ENCODE peak calls at places on chromosomes 4 and X, in eight cellular contexts. One of them, this sample, is unnamed.

GRCh38 chrX:34734383-34734782 is 77.3 kb upstream of the TMEM47 start:
- DNase-seq in erythroblast: no peak
- DNase-seq in Daoy: no peak
- DNase-seq in AG04450: peak
- DNase-seq in stimulated activated CD4-positive, alpha-beta T cell treated with anti-CD3 and anti-CD28 coated beads, TNF-alpha, amount 100 ng/mL, for 48 hours: no peak
- DNase-seq in AG09309: no peak
- DNase-seq in suprapubic skin: no peak
- DNase-seq in PC-9: no peak
- DNase-seq in this sample: no peak

GRCh38 chrX:40105791-40106676 is 8.3 kb upstream of the BCOR start:
- DNase-seq in erythroblast: peak
- DNase-seq in Daoy: peak
- DNase-seq in AG04450: no peak
- DNase-seq in stimulated activated CD4-positive, alpha-beta T cell treated with anti-CD3 and anti-CD28 coated beads, TNF-alpha, amount 100 ng/mL, for 48 hours: peak
- DNase-seq in AG09309: no peak
- DNase-seq in suprapubic skin: no peak
- DNase-seq in PC-9: no peak
- DNase-seq in this sample: peak

GRCh38 chr4:71941001-71941400 is 90.8 kb upstream of the NPFFR2 start:
- DNase-seq in erythroblast: peak
- DNase-seq in Daoy: no peak
- DNase-seq in AG04450: no peak
- DNase-seq in stimulated activated CD4-positive, alpha-beta T cell treated with anti-CD3 and anti-CD28 coated beads, TNF-alpha, amount 100 ng/mL, for 48 hours: no peak
- DNase-seq in AG09309: no peak
- DNase-seq in suprapubic skin: no peak
- DNase-seq in PC-9: no peak
- DNase-seq in this sample: no peak

GRCh38 chr4:153420361-153420760 is 45.8 kb upstream of the TMEM131L start:
- DNase-seq in erythroblast: no peak
- DNase-seq in Daoy: no peak
- DNase-seq in AG04450: no peak
- DNase-seq in stimulated activated CD4-positive, alpha-beta T cell treated with anti-CD3 and anti-CD28 coated beads, TNF-alpha, amount 100 ng/mL, for 48 hours: no peak
- DNase-seq in AG09309: no peak
- DNase-seq in suprapubic skin: no peak
- DNase-seq in PC-9: no peak
- DNase-seq in this sample: no peak

GRCh38 chr4:24604558-24605214 is 20.3 kb upstream of the DHX15 start:
- DNase-seq in erythroblast: no peak
- DNase-seq in Daoy: no peak
- DNase-seq in AG04450: no peak
- DNase-seq in stimulated activated CD4-positive, alpha-beta T cell treated with anti-CD3 and anti-CD28 coated beads, TNF-alpha, amount 100 ng/mL, for 48 hours: no peak
- DNase-seq in AG09309: no peak
- DNase-seq in suprapubic skin: no peak
- DNase-seq in PC-9: no peak
- DNase-seq in this sample: no peak

GRCh38 chr4:140251566-140251965 is 97.6 kb upstream of the MAML3 start:
- DNase-seq in erythroblast: no peak
- DNase-seq in Daoy: no peak
- DNase-seq in AG04450: no peak
- DNase-seq in stimulated activated CD4-positive, alpha-beta T cell treated with anti-CD3 and anti-CD28 coated beads, TNF-alpha, amount 100 ng/mL, for 48 hours: no peak
- DNase-seq in AG09309: no peak
- DNase-seq in suprapubic skin: no peak
- DNase-seq in PC-9: peak
- DNase-seq in this sample: no peak

GRCh38 chr4:84897516-84897915 is 69.0 kb downstream of the WDFY3 start:
- DNase-seq in erythroblast: no peak
- DNase-seq in Daoy: no peak
- DNase-seq in AG04450: no peak
- DNase-seq in stimulated activated CD4-positive, alpha-beta T cell treated with anti-CD3 and anti-CD28 coated beads, TNF-alpha, amount 100 ng/mL, for 48 hours: no peak
- DNase-seq in AG09309: no peak
- DNase-seq in suprapubic skin: no peak
- DNase-seq in PC-9: no peak
- DNase-seq in this sample: no peak

GRCh38 chr4:106541253-106541652 is 172.7 kb upstream of the GIMD1 start:
- DNase-seq in erythroblast: no peak
- DNase-seq in Daoy: no peak
- DNase-seq in AG04450: no peak
- DNase-seq in stimulated activated CD4-positive, alpha-beta T cell treated with anti-CD3 and anti-CD28 coated beads, TNF-alpha, amount 100 ng/mL, for 48 hours: no peak
- DNase-seq in AG09309: peak
- DNase-seq in suprapubic skin: no peak
- DNase-seq in PC-9: no peak
- DNase-seq in this sample: no peak

GRCh38 chr4:131063878-131064277 is 1967.9 kb downstream of the C4orf33 start:
- DNase-seq in erythroblast: no peak
- DNase-seq in Daoy: peak
- DNase-seq in AG04450: no peak
- DNase-seq in stimulated activated CD4-positive, alpha-beta T cell treated with anti-CD3 and anti-CD28 coated beads, TNF-alpha, amount 100 ng/mL, for 48 hours: no peak
- DNase-seq in AG09309: no peak
- DNase-seq in suprapubic skin: no peak
- DNase-seq in PC-9: no peak
- DNase-seq in this sample: no peak

GRCh38 chr4:107757860-107758476 is 37.9 kb upstream of the PAPSS1 start:
- DNase-seq in erythroblast: peak
- DNase-seq in Daoy: no peak
- DNase-seq in AG04450: peak
- DNase-seq in stimulated activated CD4-positive, alpha-beta T cell treated with anti-CD3 and anti-CD28 coated beads, TNF-alpha, amount 100 ng/mL, for 48 hours: no peak
- DNase-seq in AG09309: no peak
- DNase-seq in suprapubic skin: no peak
- DNase-seq in PC-9: no peak
- DNase-seq in this sample: no peak

GRCh38 chr4:3317011-3317655 is 24.3 kb downstream of the RGS12 start:
- DNase-seq in erythroblast: no peak
- DNase-seq in Daoy: no peak
- DNase-seq in AG04450: no peak
- DNase-seq in stimulated activated CD4-positive, alpha-beta T cell treated with anti-CD3 and anti-CD28 coated beads, TNF-alpha, amount 100 ng/mL, for 48 hours: no peak
- DNase-seq in AG09309: no peak
- DNase-seq in suprapubic skin: no peak
- DNase-seq in PC-9: no peak
- DNase-seq in this sample: no peak

GRCh38 chrX:140526138-140526537 is 21.3 kb upstream of the SOX3 start:
- DNase-seq in erythroblast: no peak
- DNase-seq in Daoy: no peak
- DNase-seq in AG04450: no peak
- DNase-seq in stimulated activated CD4-positive, alpha-beta T cell treated with anti-CD3 and anti-CD28 coated beads, TNF-alpha, amount 100 ng/mL, for 48 hours: no peak
- DNase-seq in AG09309: no peak
- DNase-seq in suprapubic skin: no peak
- DNase-seq in PC-9: no peak
- DNase-seq in this sample: no peak

GRCh38 chr4:166134285-166134684 is 261.2 kb downstream of the TLL1 start:
- DNase-seq in erythroblast: no peak
- DNase-seq in Daoy: no peak
- DNase-seq in AG04450: no peak
- DNase-seq in stimulated activated CD4-positive, alpha-beta T cell treated with anti-CD3 and anti-CD28 coated beads, TNF-alpha, amount 100 ng/mL, for 48 hours: no peak
- DNase-seq in AG09309: no peak
- DNase-seq in suprapubic skin: no peak
- DNase-seq in PC-9: no peak
- DNase-seq in this sample: no peak

GRCh38 chr4:143089291-143089690 is 95.4 kb upstream of the USP38 start:
- DNase-seq in erythroblast: no peak
- DNase-seq in Daoy: no peak
- DNase-seq in AG04450: no peak
- DNase-seq in stimulated activated CD4-positive, alpha-beta T cell treated with anti-CD3 and anti-CD28 coated beads, TNF-alpha, amount 100 ng/mL, for 48 hours: no peak
- DNase-seq in AG09309: no peak
- DNase-seq in suprapubic skin: no peak
- DNase-seq in PC-9: no peak
- DNase-seq in this sample: no peak

GRCh38 chr4:185711764-185712163 is 100.2 kb downstream of the SORBS2 start:
- DNase-seq in erythroblast: no peak
- DNase-seq in Daoy: no peak
- DNase-seq in AG04450: no peak
- DNase-seq in stimulated activated CD4-positive, alpha-beta T cell treated with anti-CD3 and anti-CD28 coated beads, TNF-alpha, amount 100 ng/mL, for 48 hours: no peak
- DNase-seq in AG09309: no peak
- DNase-seq in suprapubic skin: no peak
- DNase-seq in PC-9: no peak
- DNase-seq in this sample: no peak

GRCh38 chr4:78057600-78058560 is 757 bp downstream of the FRAS1 start:
- DNase-seq in erythroblast: peak
- DNase-seq in Daoy: peak
- DNase-seq in AG04450: no peak
- DNase-seq in stimulated activated CD4-positive, alpha-beta T cell treated with anti-CD3 and anti-CD28 coated beads, TNF-alpha, amount 100 ng/mL, for 48 hours: no peak
- DNase-seq in AG09309: no peak
- DNase-seq in suprapubic skin: peak
- DNase-seq in PC-9: peak
- DNase-seq in this sample: peak

GRCh38 chr4:39544580-39545315 is 17.5 kb upstream of the UGDH start:
- DNase-seq in erythroblast: no peak
- DNase-seq in Daoy: no peak
- DNase-seq in AG04450: no peak
- DNase-seq in stimulated activated CD4-positive, alpha-beta T cell treated with anti-CD3 and anti-CD28 coated beads, TNF-alpha, amount 100 ng/mL, for 48 hours: no peak
- DNase-seq in AG09309: no peak
- DNase-seq in suprapubic skin: no peak
- DNase-seq in PC-9: peak
- DNase-seq in this sample: no peak

GRCh38 chr4:41524446-41524845 is 13.5 kb upstream of the LIMCH1 start:
- DNase-seq in erythroblast: no peak
- DNase-seq in Daoy: no peak
- DNase-seq in AG04450: no peak
- DNase-seq in stimulated activated CD4-positive, alpha-beta T cell treated with anti-CD3 and anti-CD28 coated beads, TNF-alpha, amount 100 ng/mL, for 48 hours: no peak
- DNase-seq in AG09309: no peak
- DNase-seq in suprapubic skin: no peak
- DNase-seq in PC-9: no peak
- DNase-seq in this sample: no peak

This sample was measured in psoas muscle.